ENCODE peak calls at places on chromosomes 11 and 22, in five cellular contexts. W is EL; X is M059J; H is stimulated activated CD4-positive, alpha-beta T cell treated with anti-CD3 and anti-CD28 coated beads, Interleukin-15, amount 100 ng/mL, for 24 hours; G is posterior vena cava. A is an unnamed sample.

GRCh38 chr11:46361283-46362145 is 14.3 kb downstream of the DGKZ start:
- DNase-seq in G (peak), H (peak), W (peak), X (no peak), A (peak)

GRCh38 chr11:27310710-27311109 is 52.3 kb downstream of the CCDC34 start:
- DNase-seq in H (no peak), G (no peak), W (no peak), X (no peak), A (no peak)

GRCh38 chr22:45612451-45612901 is 59.2 kb upstream of the ATXN10 start:
- DNase-seq in H (peak), X (peak), G (peak), W (peak), A (no peak)

GRCh38 chr11:65355013-65355775 is 643 bp downstream of the TIGD3 start:
- DNase-seq in X (no peak), H (peak), G (no peak), W (peak), A (no peak)

GRCh38 chr11:65479184-65480145 is 19.4 kb upstream of the MALAT1 start:
- DNase-seq in H (no peak), X (peak), G (peak), W (peak), A (peak)

GRCh38 chr11:129319751-129320150 is 55.9 kb upstream of the BARX2 start:
- DNase-seq in H (no peak), G (no peak), W (no peak), X (no peak), A (no peak)

GRCh38 chr11:29782447-29782846 is 234.4 kb downstream of the KCNA4 start:
- DNase-seq in W (no peak), H (no peak), G (no peak), X (no peak), A (no peak)

GRCh38 chr22:49877642-49878041 is 24.0 kb downstream of the ZBED4 start:
- DNase-seq in H (no peak), X (no peak), G (no peak), W (no peak), A (peak)

GRCh38 chr11:19079643-19080440 is 19.3 kb upstream of the MRGPRX2 start:
- DNase-seq in H (no peak), W (peak), G (no peak), X (peak), A (no peak)